ENCODE peak calls at places on chromosomes 13 and 19, in six cellular contexts. X is WTC11, O is lower leg skin, M is GM06990, H is heart left ventricle, L is nephron progenitor cell. U is an unnamed sample.

GRCh38 chr19:29715695-29716581 is 877 bp upstream of the C19orf12 start:
- DNase-seq in X (no peak), O (no peak), M (no peak), H (no peak), L (no peak), U (no peak)

GRCh38 chr19:42132030-42132628 is at the start of gene POU2F2:
- DNase-seq in X (peak), O (peak), M (peak), H (no peak), L (no peak), U (peak)

GRCh38 chr13:25752957-25753540 is 298.8 kb downstream of the SHISA2 start:
- DNase-seq in X (no peak), O (peak), M (no peak), H (peak), L (no peak), U (no peak)

GRCh38 chr13:30744056-30744684 is 8.8 kb downstream of the ALOX5AP start:
- DNase-seq in X (no peak), O (no peak), M (peak), H (peak), L (no peak), U (peak)

GRCh38 chr19:10604460-10604980 is 17.4 kb upstream of the AP1M2 start:
- DNase-seq in X (no peak), O (peak), M (peak), H (peak), L (no peak), U (peak)

GRCh38 chr13:42812311-42812710 is 30.9 kb downstream of the FAM216B start:
- DNase-seq in X (no peak), O (no peak), M (no peak), H (no peak), L (no peak), U (no peak)

GRCh38 chr13:48653074-48654054 is at the start of gene CYSLTR2:
- DNase-seq in X (no peak), O (no peak), M (no peak), H (no peak), L (no peak), U (no peak)

GRCh38 chr19:9073806-9074205 is 13.1 kb upstream of the OR1M1 start:
- DNase-seq in X (peak), O (no peak), M (no peak), H (no peak), L (no peak), U (no peak)

GRCh38 chr19:18865973-18866799 is 29.8 kb downstream of the CERS1 start:
- DNase-seq in X (peak), O (no peak), M (peak), H (peak), L (peak), U (peak)

GRCh38 chr19:8610928-8611284 is 391 bp upstream of the ADAMTS10 start:
- DNase-seq in X (no peak), O (no peak), M (no peak), H (no peak), L (no peak), U (no peak)

DNA sequence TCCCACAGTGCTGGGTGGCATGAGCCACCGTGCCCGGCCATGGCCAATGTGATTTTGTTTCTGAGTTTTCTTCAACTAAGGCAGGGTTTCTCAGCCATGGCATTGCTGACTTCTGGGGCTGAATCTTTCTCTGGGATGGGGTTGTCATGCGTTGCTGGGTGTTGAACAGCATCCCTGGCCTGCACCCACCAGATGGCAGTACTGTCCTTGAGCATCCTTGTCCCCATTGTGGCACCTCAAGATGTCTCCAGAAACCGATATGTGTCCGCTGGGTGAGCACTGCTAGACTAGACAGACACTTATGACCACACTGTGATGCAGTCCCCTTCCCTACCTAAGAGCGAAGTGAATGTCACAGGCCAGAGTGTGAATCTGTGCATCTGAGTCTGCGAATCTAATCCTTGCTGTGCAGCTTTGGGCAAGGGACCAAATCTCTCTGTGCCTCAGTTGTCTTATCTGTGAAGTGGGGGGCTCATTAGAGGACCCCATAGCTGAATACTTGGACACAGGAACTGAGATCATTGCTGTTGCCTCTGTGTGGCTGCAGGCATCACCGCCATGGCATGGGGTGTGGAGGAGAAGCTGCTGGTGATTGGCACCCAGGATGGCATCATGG is 50.3 kb upstream of the SIN3B start:
- DNase-seq in X (peak), O (no peak), M (no peak), H (peak), L (peak), U (peak)
- TF ChIP-seq CTCF in X (peak), O (no peak), M (peak), H (peak), L (peak), U (peak)

GRCh38 chr19:38556521-38557174 is 61.1 kb downstream of the MAP4K1 start:
- DNase-seq in X (no peak), O (no peak), M (peak), H (no peak), L (no peak), U (no peak)
- TF ChIP-seq CTCF in X (no peak), O (no peak), M (peak), H (no peak), L (no peak), U (peak)

DNA sequence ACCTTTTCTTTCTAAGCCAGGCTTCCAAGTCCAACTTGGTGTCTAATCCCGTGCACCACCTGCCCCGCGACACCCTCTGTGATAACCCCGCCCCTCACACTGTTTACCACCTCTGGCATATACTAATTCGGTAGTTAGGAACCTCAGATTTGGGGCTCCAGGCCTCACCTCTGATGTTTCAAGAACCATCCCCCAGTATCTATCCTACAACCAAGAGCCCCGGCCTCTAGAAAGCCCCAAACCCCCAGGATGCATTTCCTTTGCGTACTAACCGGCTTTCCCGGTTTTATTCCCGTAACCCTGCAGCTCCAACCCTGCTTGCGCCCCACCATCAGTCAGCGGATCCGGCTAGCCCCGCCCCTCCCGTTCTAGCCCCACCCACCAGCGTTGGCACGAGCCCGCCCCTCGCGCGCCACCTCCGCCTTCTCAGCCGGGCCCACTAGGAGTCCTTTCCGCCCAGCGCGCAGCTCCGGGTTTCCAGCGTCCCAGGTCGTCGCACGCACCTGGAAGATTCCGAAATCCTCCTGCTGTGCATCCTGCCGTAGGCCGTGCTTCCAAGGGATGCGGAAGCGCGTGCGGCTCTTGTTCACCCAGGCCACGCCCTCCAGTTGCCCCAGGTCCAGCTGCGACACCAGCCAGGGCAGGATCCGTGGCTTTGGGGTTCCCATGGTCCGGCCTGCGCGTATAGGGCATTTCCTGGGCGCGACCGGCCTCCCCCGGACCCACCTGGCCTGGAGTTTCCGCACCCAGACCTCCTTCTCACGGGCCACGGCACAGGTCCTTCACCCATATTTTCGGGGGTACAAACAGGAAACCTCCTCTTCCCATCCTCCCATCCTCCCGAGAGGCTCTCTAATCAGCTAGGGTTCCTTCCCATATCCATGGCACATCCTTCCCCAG is 1.2 kb downstream of the IRF3 start:
- DNase-seq in X (peak), O (peak), M (peak), H (peak), L (peak), U (peak)
- TF ChIP-seq CTCF in X (no peak), O (no peak), M (peak), H (no peak), L (no peak), U (peak)

DNA sequence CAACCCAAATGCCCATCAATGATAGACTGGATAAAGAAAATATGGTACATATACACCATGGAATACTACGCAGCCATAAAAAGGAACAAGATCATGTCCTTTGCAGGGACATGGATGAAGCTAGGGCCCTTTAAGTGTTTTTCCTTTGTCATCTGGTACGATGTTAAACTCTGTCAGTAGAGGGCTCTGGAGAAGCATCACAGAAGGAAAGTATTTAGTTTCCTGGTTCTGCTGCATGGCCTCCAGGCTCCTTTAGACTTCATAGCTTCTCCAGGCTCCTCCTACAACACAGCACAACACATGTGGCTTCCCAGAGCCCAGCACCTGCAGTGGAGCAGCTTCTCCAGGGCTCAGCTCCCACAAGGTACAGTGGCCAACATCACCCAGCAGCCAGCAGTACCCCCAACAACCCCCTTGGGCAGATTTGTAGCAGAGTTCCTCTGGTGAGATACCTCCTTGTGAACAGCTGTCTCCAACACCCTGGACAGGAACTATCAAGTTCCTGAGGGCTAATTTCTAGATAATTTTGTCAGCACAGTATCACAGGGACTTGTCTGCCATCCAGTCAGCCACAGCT is 63.4 kb downstream of the KCTD12 start:
- DNase-seq in X (no peak), O (no peak), M (peak), H (no peak), L (no peak), U (peak)
- TF ChIP-seq CTCF in X (no peak), O (no peak), M (peak), H (peak), L (no peak), U (peak)

DNA sequence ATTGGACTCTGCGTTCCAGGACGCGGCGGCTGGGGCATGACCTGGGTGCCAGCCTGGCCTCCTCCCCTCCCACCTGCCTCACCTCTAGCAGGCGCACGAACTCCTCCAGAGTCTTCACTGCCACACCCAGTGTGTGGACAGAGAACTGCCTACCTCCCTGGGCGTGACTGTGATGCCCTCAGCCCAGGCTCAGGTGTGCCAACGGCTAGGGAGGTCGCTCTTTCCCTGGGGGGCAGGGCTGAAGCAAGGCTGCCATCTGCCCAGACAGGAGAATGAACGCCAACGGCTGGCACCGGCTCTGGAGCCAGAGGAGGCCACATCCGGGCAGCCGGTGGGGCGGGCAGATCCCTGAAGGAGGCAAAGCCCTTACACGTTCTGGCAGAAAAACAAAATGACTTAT is 11.3 kb downstream of the NANOS3 start:
- DNase-seq in X (no peak), O (no peak), M (no peak), H (no peak), L (no peak), U (no peak)
- TF ChIP-seq CTCF in X (no peak), O (no peak), M (no peak), H (no peak), L (no peak), U (no peak)

GRCh38 chr13:100675660-100676129 is 1.1 kb upstream of the TMTC4 start:
- DNase-seq in X (no peak), O (no peak), M (no peak), H (no peak), L (no peak), U (no peak)

GRCh38 chr13:100673376-100673830 is 1.2 kb downstream of the TMTC4 start:
- DNase-seq in X (peak), O (no peak), M (no peak), H (no peak), L (peak), U (no peak)

GRCh38 chr13:100674363-100674847 is at the start of gene TMTC4:
- DNase-seq in X (no peak), O (no peak), M (no peak), H (no peak), L (peak), U (no peak)

GRCh38 chr13:100673831-100674362 is 698 bp downstream of the TMTC4 start:
- DNase-seq in X (no peak), O (no peak), M (peak), H (peak), L (no peak), U (peak)

DNA sequence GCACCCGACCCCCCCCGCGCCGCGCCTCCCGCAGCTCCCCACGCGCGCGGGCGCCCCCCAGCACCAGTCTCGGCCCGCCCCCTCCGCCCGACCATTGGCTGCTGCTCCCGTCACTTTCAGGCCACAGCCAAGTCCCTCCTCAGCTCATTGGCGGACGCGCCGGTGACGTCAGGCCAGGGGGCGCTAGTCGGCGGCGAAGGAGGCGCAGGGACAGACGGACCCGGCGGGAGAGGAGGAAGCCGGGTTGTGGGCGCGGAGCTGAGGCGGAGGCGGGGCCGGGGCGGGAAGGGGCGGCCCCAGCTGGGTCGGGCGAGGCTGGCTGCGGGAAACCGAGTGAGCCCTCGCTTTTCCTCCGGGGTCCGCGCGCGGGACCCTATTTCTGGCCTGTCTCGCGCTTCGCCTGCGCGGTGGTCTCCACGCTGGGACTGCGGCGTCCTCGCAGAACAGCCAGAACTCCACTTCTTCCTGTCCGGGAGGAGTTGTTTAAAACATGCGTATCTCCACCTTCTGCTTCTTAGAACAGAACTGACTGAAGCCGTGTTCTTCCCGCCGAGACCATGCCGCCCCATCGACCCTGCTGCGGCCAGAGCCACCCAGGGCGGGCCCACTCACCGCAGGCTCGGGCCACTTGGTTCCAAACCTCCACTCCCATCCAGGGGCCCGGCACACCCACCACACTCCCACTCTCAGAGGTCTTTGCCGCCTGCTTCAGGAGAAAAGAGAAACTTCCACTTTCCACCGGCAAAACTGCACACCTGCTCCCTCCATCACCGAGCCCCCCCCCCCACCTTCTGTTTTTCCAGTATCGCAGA is 459 bp upstream of the TMTC4 start:
- DNase-seq in X (peak), O (peak), M (peak), H (peak), L (peak), U (peak)
- TF ChIP-seq CTCF in X (no peak), O (no peak), M (peak), H (peak), L (no peak), U (peak)

U was measured in GM10248.